ENCODE peak calls at places on chromosomes 6 and 20, in seven cellular contexts. D is pancreas; T is activated CD8-positive, alpha-beta T cell treated with anti-CD3 and anti-CD28 coated beads for 36 hours; P is foreskin keratinocyte; A is choroid plexus epithelial cell; Y is OCI-LY7; M is CD8-positive, alpha-beta T cell. R is an unnamed sample.
A peak's percentile ranks its signal among the peaks of the same experiment; 100 is the strongest.

GRCh38 chr6:52539607-52540006 is 37.3 kb downstream of the TRAM2 start:
- DNase-seq in Y (no peak), D (no peak), M (no peak), A (peak; percentile 59), T (no peak), P (no peak), R (no peak)

GRCh38 chr6:122712093-122712863 is 67.2 kb upstream of the FABP7 start:
- DNase-seq in T (no peak), D (no peak), A (peak; percentile 55), M (no peak), P (peak; percentile 18), Y (no peak), R (no peak)

GRCh38 chr6:44446626-44447297 is 59.3 kb downstream of the CDC5L start:
- DNase-seq in D (no peak), A (peak; percentile 85), T (no peak), M (no peak), Y (no peak), P (peak; percentile 63), R (no peak)

GRCh38 chr6:27332692-27333641 is 20.9 kb upstream of the POM121L2 start:
- DNase-seq in A (peak; percentile 74), Y (no peak), P (peak; percentile 82), M (peak; percentile 61), D (no peak), T (peak; percentile 69), R (peak; percentile 54)

GRCh38 chr20:39778431-39778830 is 816.3 kb downstream of the DHX35 start:
- DNase-seq in D (no peak), Y (no peak), A (no peak), T (no peak), P (no peak), M (no peak), R (no peak)

GRCh38 chr6:113184736-113185135 is 672.4 kb upstream of the MARCKS start:
- DNase-seq in D (peak; percentile 50), M (no peak), T (no peak), P (no peak), Y (no peak), A (no peak), R (no peak)

GRCh38 chr6:113564401-113565161 is 292.6 kb upstream of the MARCKS start:
- DNase-seq in P (no peak), D (peak; percentile 82), A (peak; percentile 97), T (no peak), Y (no peak), M (no peak), R (peak; percentile 18)

GRCh38 chr6:82263916-82264315 is 16.4 kb upstream of the IBTK start:
- DNase-seq in A (no peak), P (no peak), D (no peak), T (no peak), M (no peak), Y (no peak), R (no peak)

GRCh38 chr6:53375851-53376250 is 27.1 kb upstream of the ELOVL5 start:
- DNase-seq in A (peak; percentile 65), P (no peak), Y (no peak), T (no peak), D (no peak), M (no peak), R (no peak)

GRCh38 chr6:142429195-142429594 is 127.4 kb downstream of the ADGRG6 start:
- DNase-seq in T (no peak), A (no peak), P (no peak), D (no peak), Y (no peak), M (no peak), R (no peak)

GRCh38 chr6:7047966-7048365 is 59.8 kb upstream of the RREB1 start:
- DNase-seq in M (no peak), A (peak; percentile 23), Y (no peak), P (no peak), D (no peak), T (peak; percentile 28), R (no peak)

GRCh38 chr6:127118505-127119360 is at the start of gene RSPO3:
- DNase-seq in Y (no peak), D (no peak), M (no peak), P (peak; percentile 31), A (peak; percentile 48), T (peak; percentile 31), R (peak; percentile 45)

GRCh38 chr6:154931741-154932424 is 63.2 kb upstream of the TIAM2 start:
- DNase-seq in M (no peak), A (peak; percentile 37), Y (peak; percentile 31), D (no peak), T (no peak), P (no peak), R (no peak)

GRCh38 chr6:169664227-169664626 is 37.6 kb downstream of the WDR27 start:
- DNase-seq in P (no peak), Y (no peak), D (no peak), M (no peak), A (no peak), T (no peak), R (no peak)

GRCh38 chr20:53911301-53911700 is 159.1 kb downstream of the BCAS1 start:
- DNase-seq in A (no peak), T (no peak), Y (no peak), M (no peak), P (no peak), D (no peak), R (no peak)

GRCh38 chr20:50708845-50709555 is 17.7 kb upstream of the RIPOR3 start:
- DNase-seq in Y (no peak), T (no peak), D (no peak), A (no peak), M (no peak), P (no peak), R (no peak)

DNA sequence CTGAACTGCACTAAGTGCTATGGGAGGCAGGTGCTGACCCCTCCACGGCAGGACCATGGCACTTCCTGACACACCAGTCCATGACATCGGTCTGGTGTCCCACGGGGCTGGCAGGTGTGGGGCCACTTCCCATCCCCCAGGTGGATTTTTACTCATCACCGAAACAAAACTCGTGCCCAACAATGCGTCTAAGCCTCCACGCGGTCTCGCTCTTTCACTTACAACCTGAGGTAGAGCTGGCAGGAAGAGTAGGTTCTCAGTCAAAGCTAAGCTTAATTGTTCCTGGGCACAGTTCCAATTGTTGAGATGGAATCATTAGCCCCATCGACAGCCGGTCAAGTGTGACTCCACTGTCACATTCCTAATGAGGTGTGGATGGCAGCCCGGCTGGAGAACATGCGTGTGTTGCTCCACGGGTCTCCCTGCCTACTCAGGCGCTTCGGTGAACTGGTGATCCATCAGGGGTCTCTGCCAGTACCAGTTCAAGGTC is 125.7 kb downstream of the SLC23A2 start:
- DNase-seq in A (no peak), Y (peak; percentile 14), D (no peak), P (no peak), T (no peak), M (no peak), R (no peak)
- TF ChIP-seq CTCF in A (no peak), Y (no peak), D (no peak), P (no peak), T (no peak), M (no peak), R (no peak)

GRCh38 chr6:47934023-47934422 is 152.2 kb downstream of the OPN5 start:
- DNase-seq in P (no peak), T (no peak), D (no peak), M (no peak), Y (no peak), A (no peak), R (no peak)
- TF ChIP-seq CTCF in P (no peak), T (no peak), D (no peak), M (no peak), Y (no peak), A (no peak), R (no peak)

DNA sequence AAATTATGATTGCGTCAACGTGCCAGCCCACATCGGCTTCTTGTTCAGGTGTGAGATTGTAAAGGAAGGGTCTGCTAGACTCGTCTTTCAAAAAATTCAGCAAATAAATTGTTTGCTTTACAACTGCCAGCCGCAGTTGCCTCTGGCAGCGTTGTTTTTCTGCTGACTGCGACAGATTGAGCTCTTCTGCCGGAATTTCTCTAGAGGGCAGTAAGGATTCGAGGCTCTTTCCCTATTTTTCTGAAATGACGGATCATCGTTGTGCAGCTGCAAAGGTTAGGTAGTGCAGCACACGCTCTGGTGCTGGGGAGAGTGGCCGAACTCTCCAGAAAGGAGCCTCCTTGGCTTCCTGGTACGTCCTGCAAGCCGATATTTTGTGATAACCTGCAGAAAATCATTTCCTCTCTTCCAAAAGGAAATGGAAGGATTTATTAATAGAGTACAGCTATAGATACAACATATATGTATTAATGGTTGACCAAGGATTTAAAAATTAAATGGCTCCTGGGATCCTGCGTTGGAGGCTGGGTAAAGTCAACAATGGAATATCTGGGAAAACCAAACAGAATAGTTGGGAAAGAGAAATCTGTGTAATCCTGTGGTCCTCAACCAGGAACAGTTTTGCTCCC is 121.9 kb upstream of the ZFP64 start:
- DNase-seq in T (no peak), D (no peak), Y (no peak), P (peak; percentile 53), A (peak; percentile 59), M (no peak), R (no peak)
- TF ChIP-seq CTCF in T (no peak), D (no peak), Y (no peak), P (peak; percentile 72), A (peak; percentile 67), M (no peak), R (no peak)

DNA sequence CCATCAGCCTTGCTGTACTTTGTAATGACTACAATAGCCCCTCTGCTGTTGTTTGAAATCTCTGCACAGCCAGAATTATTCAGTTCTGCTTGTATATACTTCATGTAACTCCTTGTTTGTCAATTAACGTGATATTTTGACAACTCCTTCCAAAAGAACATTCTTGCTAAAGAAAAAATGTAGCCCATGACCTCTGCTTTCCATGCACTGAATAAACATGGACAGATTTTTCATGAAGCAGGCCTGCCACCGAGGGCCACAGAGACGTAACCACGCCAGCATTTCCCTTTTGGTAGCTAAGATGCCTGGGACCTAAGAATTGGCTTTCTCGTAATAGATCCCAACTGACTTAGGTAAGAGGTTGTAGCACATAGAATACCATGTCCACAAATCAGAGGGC is 135.9 kb downstream of the MYLK4 start:
- DNase-seq in T (no peak), A (peak; percentile 69), Y (no peak), D (no peak), P (no peak), M (no peak), R (no peak)
- TF ChIP-seq CTCF in T (no peak), A (peak; percentile 20), Y (no peak), D (no peak), P (no peak), M (no peak), R (no peak)

GRCh38 chr6:144999127-144999526 is 714.0 kb downstream of the UTRN start:
- DNase-seq in M (no peak), A (no peak), D (no peak), P (peak; percentile 17), T (no peak), Y (no peak), R (no peak)
- TF ChIP-seq CTCF in M (no peak), A (peak; percentile 27), D (no peak), P (no peak), T (no peak), Y (no peak), R (no peak)

GRCh38 chr6:4466769-4467480 is 309.3 kb upstream of the CDYL start:
- DNase-seq in M (no peak), A (peak; percentile 27), Y (no peak), P (peak; percentile 49), T (no peak), D (no peak), R (no peak)
- TF ChIP-seq CTCF in M (no peak), A (peak; percentile 37), Y (no peak), P (peak; percentile 27), T (no peak), D (no peak), R (no peak)

R was measured in GM13977.